ENCODE peak calls at places on chromosomes 13 and 19, in five cellular contexts. W, M, O, P and U are unnamed samples.

GRCh38 chr13:112445411-112446271 is 69.5 kb downstream of the SPACA7 start:
- DNase-seq in W (no peak), M (no peak), O (peak; percentile 15), P (no peak), U (no peak)

GRCh38 chr19:4557971-4558941 is 1.2 kb downstream of the SEMA6B start:
- DNase-seq in W (peak; percentile 42), M (no peak), O (no peak), P (no peak), U (no peak)

GRCh38 chr13:99777873-99778272 is 193.7 kb downstream of the ZIC5 start:
- DNase-seq in W (no peak), M (no peak), O (no peak), P (no peak), U (no peak)

GRCh38 chr13:79682164-79682563 is 201.2 kb downstream of the NDFIP2 start:
- DNase-seq in W (no peak), M (no peak), O (no peak), P (no peak), U (no peak)

GRCh38 chr13:34561033-34561432 is 381.0 kb upstream of the NBEA start:
- DNase-seq in W (no peak), M (no peak), O (no peak), P (no peak), U (no peak)

GRCh38 chr13:43110658-43111057 is 87.3 kb downstream of the DNAJC15 start:
- DNase-seq in W (no peak), M (no peak), O (no peak), P (no peak), U (no peak)

GRCh38 chr13:60448907-60449510 is 52.0 kb downstream of the TDRD3 start:
- DNase-seq in W (peak; percentile 78), M (no peak), O (no peak), P (peak; percentile 44), U (no peak)

GRCh38 chr13:30340367-30341184 is 33.2 kb upstream of the KATNAL1 start:
- DNase-seq in W (peak; percentile 87), M (no peak), O (peak; percentile 81), P (peak; percentile 87), U (no peak)

DNA sequence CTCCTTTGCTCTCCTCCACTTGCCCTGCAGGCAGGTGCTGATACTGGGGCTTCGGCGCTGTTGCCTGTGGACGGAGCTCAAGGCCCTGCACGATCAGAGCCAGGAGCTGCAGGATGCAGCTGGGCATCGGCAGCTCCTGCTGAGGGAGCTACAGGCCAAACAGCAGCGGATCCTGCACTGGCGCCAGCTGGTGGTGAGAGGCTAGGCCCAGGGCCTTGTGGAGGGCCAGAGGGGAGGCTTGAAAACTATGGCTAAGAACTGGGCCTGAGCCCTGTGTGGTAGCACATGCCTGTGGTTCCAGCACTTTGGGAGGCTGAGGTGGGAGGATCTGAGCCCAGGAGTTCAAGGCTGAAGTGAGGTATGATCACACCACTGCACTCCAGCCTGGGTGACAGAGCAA is 6.3 kb downstream of the HAUS5 start:
- DNase-seq in W (no peak), M (no peak), O (no peak), P (no peak), U (no peak)
- TF ChIP-seq CTCF in W (no peak), M (no peak), O (no peak), P (no peak), U (no peak)

GRCh38 chr19:38402623-38402966 is 298 bp upstream of the FAM98C start:
- DNase-seq in W (no peak), M (no peak), O (no peak), P (no peak), U (no peak)
- TF ChIP-seq CTCF in W (no peak), M (no peak), O (no peak), P (no peak), U (no peak)

DNA sequence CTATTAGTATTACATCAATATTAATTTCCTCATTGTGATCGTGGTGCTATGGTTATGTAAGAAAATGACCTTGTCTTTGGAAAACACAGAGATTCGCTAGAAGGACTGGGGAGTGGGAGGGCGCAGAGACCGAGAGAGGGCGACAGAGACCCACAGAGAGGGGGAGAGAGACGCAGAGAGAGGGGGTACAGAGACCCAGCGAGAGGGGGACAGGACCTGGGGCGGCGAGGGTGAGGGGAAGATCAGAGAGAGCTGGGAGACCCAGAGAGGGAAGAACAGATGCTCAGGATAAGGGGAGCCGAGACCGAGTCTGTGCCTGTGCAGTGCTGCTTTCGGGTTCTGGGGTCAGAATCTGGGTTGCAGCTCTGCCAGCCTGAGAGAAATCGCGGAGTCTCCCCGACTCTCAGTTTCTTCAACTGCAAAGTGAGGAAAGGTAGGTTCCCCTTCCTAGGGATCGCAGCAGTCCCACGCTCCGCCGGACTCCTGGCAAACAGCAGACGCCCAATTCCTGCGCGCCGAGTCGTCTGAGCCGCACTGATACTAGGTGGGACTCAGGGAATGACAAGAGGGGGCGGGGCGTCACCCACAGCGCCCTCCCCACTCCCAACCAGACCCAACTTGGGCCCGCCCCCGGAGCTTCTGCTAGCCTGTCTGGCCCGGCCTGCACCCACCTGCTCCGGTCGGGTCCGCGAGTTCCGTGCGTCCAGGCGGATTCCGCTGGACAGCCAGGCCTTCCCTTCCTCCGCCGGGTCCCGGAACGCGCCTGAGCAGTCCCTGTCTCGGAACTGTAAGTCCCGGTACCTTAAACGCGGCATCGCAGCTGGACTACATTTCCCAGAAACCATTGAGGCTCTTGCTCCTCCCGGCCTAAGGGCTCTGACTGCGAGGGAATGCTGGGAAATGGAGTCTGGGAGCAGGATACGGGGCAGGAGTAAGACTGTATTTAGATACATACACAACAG is 15.3 kb downstream of the IZUMO2 start:
- DNase-seq in W (peak; percentile 96), M (peak; percentile 39), O (peak; percentile 89), P (peak; percentile 74), U (no peak)
- TF ChIP-seq CTCF in W (peak; percentile 39), M (no peak), O (no peak), P (no peak), U (peak; percentile 48)

DNA sequence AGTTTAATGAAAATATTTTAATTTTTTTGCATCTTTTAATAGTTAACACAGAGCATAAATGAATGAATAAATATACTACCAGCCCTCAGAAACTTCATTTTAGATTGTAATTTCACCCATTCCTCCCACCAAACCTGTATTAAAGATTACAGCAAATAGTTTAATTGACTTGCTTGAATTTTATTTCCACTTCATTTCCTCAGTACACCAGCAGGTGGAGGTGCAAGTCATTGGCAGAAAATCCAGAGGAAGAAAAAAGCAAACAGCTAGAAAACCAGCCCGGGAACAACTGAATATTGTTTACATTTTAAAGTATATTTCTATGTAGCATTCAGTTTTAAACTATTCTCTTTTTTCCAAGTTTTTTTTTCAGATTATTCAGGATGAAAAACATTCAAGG is 177.8 kb downstream of the OLFM4 start:
- DNase-seq in W (no peak), M (no peak), O (no peak), P (no peak), U (no peak)
- TF ChIP-seq CTCF in W (peak; percentile 23), M (no peak), O (no peak), P (no peak), U (no peak)

GRCh38 chr13:47546963-47547345 is 454.1 kb downstream of the SUCLA2 start:
- DNase-seq in W (no peak), M (no peak), O (no peak), P (no peak), U (no peak)

GRCh38 chr13:47548294-47548825 is 452.7 kb downstream of the SUCLA2 start:
- DNase-seq in W (no peak), M (no peak), O (no peak), P (no peak), U (no peak)

GRCh38 chr13:47546265-47546962 is 454.7 kb downstream of the SUCLA2 start:
- DNase-seq in W (no peak), M (no peak), O (no peak), P (no peak), U (no peak)

GRCh38 chr13:47545630-47546029 is 455.4 kb downstream of the SUCLA2 start:
- DNase-seq in W (no peak), M (no peak), O (no peak), P (no peak), U (no peak)

DNA sequence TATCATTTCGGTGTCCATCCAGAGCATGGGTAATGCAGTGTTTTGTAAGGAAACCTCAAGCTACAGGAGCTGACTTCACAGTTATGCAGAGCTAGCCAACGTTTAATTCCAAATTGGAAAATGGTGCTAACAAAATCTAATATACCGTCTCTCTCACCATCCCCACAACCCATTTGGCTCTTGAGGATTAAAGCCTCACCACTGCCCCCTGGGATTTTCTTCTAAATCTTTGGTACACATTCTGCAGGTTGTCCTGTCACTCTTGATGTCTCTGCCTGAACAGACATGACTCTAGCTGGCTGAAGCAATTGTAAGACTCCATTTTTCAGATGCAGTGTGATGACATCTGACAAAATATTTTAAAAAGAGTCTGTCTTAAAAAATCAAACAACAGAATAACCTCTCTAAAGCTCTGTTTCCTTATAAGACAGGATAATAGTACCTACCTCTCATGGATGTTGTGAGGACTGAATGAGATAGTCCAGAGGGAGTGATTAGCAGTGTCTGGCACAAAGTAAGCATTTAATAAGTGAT is 451.8 kb downstream of the SUCLA2 start:
- DNase-seq in W (no peak), M (no peak), O (no peak), P (no peak), U (no peak)
- TF ChIP-seq CTCF in W (no peak), M (no peak), O (no peak), P (peak; percentile 7), U (no peak)

GRCh38 chr13:28530729-28531194 is 35.8 kb upstream of the FLT1 start:
- DNase-seq in W (peak; percentile 23), M (no peak), O (no peak), P (no peak), U (no peak)
- TF ChIP-seq CTCF in W (peak; percentile 12), M (no peak), O (no peak), P (peak; percentile 19), U (no peak)

GRCh38 chr13:82847595-82847994 is 1034.7 kb downstream of the SLITRK1 start:
- DNase-seq in W (no peak), M (no peak), O (no peak), P (no peak), U (no peak)
- TF ChIP-seq CTCF in W (no peak), M (no peak), O (no peak), P (no peak), U (no peak)